ENCODE peak calls at places on chromosomes 2 and 18, in four cellular contexts. F is T-helper 2 cell, P is fibroblast of lung, M is nephron progenitor cell. T is an unnamed sample.

GRCh38 chr18:35905436-35905835 is 67.0 kb upstream of the RMP24 start:
- DNase-seq in F (no peak), M (no peak), P (no peak), T (no peak)

GRCh38 chr2:74219846-74220486 is 21.6 kb downstream of the MTHFD2 start:
- DNase-seq in P (no peak), F (no peak), M (no peak), T (no peak)

GRCh38 chr2:100321881-100322820 is at the start of gene LONRF2:
- DNase-seq in M (peak; percentile 63), P (no peak), F (peak; percentile 38), T (no peak)

GRCh38 chr2:235324324-235324723 is 169.5 kb upstream of the AGAP1 start:
- DNase-seq in F (no peak), P (peak; percentile 24), M (peak; percentile 51), T (no peak)

GRCh38 chr2:106572541-106573148 is 85.5 kb downstream of the CD8B2 start:
- DNase-seq in M (peak; percentile 48), F (peak; percentile 20), P (no peak), T (no peak)

GRCh38 chr18:51072586-51073303 is 42.7 kb downstream of the SMAD4 start:
- DNase-seq in P (no peak), M (no peak), F (no peak), T (no peak)

GRCh38 chr2:145764631-145765030 is 1244.7 kb upstream of the ZEB2 start:
- DNase-seq in F (no peak), P (peak; percentile 59), M (no peak), T (no peak)

GRCh38 chr2:71618327-71619113 is 165.2 kb downstream of the DYSF start:
- DNase-seq in M (no peak), F (peak; percentile 20), P (peak; percentile 3), T (no peak)

GRCh38 chr2:79219383-79219988 is 59.9 kb upstream of the REG3A start:
- DNase-seq in P (peak; percentile 45), F (peak; percentile 35), M (peak; percentile 47), T (no peak)

GRCh38 chr2:236001854-236002253 is 166.3 kb downstream of the GBX2 start:
- DNase-seq in P (no peak), F (no peak), M (no peak), T (no peak)

GRCh38 chr2:233369897-233370758 is 15.8 kb downstream of the DGKD start:
- DNase-seq in P (peak; percentile 19), F (no peak), M (no peak), T (no peak)

GRCh38 chr18:79368681-79369080 is 27.0 kb upstream of the NFATC1 start:
- DNase-seq in M (no peak), P (no peak), F (peak; percentile 25), T (no peak)

GRCh38 chr2:110816404-110817365 is 84.3 kb downstream of the ACOXL start:
- DNase-seq in P (no peak), F (no peak), M (no peak), T (no peak)

GRCh38 chr2:121969766-121970639 is 214.6 kb downstream of the TSN start:
- DNase-seq in M (no peak), F (no peak), P (no peak), T (no peak)

GRCh38 chr2:191030521-191031154 is 16.7 kb upstream of the STAT1 start:
- DNase-seq in P (peak; percentile 61), M (peak; percentile 22), F (peak; percentile 75), T (no peak)

GRCh38 chr2:171807130-171807529 is 86.9 kb downstream of the SLC25A12 start:
- DNase-seq in M (no peak), F (no peak), P (no peak), T (no peak)

GRCh38 chr18:6058941-6059340 is 163.6 kb upstream of the TMEM200C start:
- DNase-seq in M (peak; percentile 51), P (peak; percentile 25), F (no peak), T (no peak)

GRCh38 chr2:74867841-74868658 is 34.1 kb downstream of the HK2 start:
- DNase-seq in P (peak; percentile 75), M (no peak), F (peak; percentile 37), T (no peak)

GRCh38 chr2:228446732-228447131 is 265.2 kb upstream of the SPHKAP start:
- DNase-seq in F (no peak), P (peak; percentile 3), M (no peak), T (no peak)

GRCh38 chr2:106053116-106053515 is 141.0 kb downstream of the UXS1 start:
- DNase-seq in F (peak; percentile 32), P (peak; percentile 25), M (no peak), T (no peak)

GRCh38 chr2:38406597-38407110 is 29.6 kb upstream of the ATL2 start:
- DNase-seq in M (no peak), P (no peak), F (no peak), T (no peak)

GRCh38 chr2:153474407-153474806 is 4.2 kb downstream of the RPRM start:
- DNase-seq in M (no peak), P (no peak), F (no peak), T (no peak)

GRCh38 chr2:237309011-237309410 is 105.0 kb downstream of the COL6A3 start:
- DNase-seq in F (no peak), M (no peak), P (peak; percentile 72), T (no peak)

GRCh38 chr2:217289909-217290283 is 430.0 kb upstream of the TNP1 start:
- DNase-seq in M (peak; percentile 29), F (no peak), P (peak; percentile 42), T (no peak)

GRCh38 chr2:72822794-72823193 is 3.0 kb downstream of the EXOC6B start:
- DNase-seq in P (no peak), F (no peak), M (no peak), T (no peak)

GRCh38 chr2:231615058-231615671 is 22.5 kb downstream of the TEX44 start:
- DNase-seq in M (peak; percentile 44), P (no peak), F (no peak), T (no peak)

GRCh38 chr2:219398721-219399333 is 11.1 kb upstream of the DNPEP start:
- DNase-seq in F (no peak), P (peak; percentile 50), M (no peak), T (no peak)

GRCh38 chr18:50806208-50806616 is 13.6 kb downstream of the MRO start:
- DNase-seq in F (no peak), P (no peak), M (no peak), T (no peak)

GRCh38 chr2:223113161-223113560 is 61.2 kb downstream of the KCNE4 start:
- DNase-seq in P (no peak), M (no peak), F (no peak), T (no peak)

GRCh38 chr2:232321156-232321816 is 57.3 kb upstream of the ALPP start:
- DNase-seq in P (no peak), M (no peak), F (peak; percentile 88), T (no peak)

GRCh38 chr2:32668254-32668653 is 40.4 kb downstream of the TTC27 start:
- DNase-seq in F (no peak), M (no peak), P (no peak), T (no peak)

GRCh38 chr2:60806988-60807681 is 51.1 kb downstream of the PAPOLG start:
- DNase-seq in P (peak; percentile 8), M (peak; percentile 45), F (peak; percentile 69), T (peak; percentile 64)

GRCh38 chr2:213145723-213146242 is 5.6 kb downstream of the IKZF2 start:
- DNase-seq in P (no peak), F (peak; percentile 75), M (no peak), T (no peak)

GRCh38 chr2:212136216-212136795 is 402.3 kb downstream of the ERBB4 start:
- DNase-seq in F (no peak), M (no peak), P (no peak), T (no peak)

GRCh38 chr2:233800231-233800630 is 22.1 kb downstream of the MROH2A start:
- DNase-seq in F (no peak), M (no peak), P (no peak), T (no peak)

GRCh38 chr2:108896741-108897140 is 92.3 kb downstream of the EDAR start:
- DNase-seq in F (no peak), M (no peak), P (no peak), T (no peak)

GRCh38 chr2:226794077-226794670 is 5.4 kb downstream of the IRS1 start:
- DNase-seq in F (no peak), P (peak; percentile 49), M (no peak), T (no peak)

GRCh38 chr2:28603821-28604220 is 108.0 kb downstream of the PLB1 start:
- DNase-seq in P (no peak), F (no peak), M (no peak), T (no peak)

T was measured in stimulated activated effector memory CD8-positive, alpha-beta T cell treated with anti-CD3 and anti-CD28 coated beads, Interleukin-12 subunit alpha, Interleukin-12 subunit beta, amount 100 ng/mL, for 72 hours.